ENCODE peak calls at places on chromosomes 3 and 15, in seven cellular contexts. One of them, this sample, is unnamed.

GRCh38 chr3:48222616-48223513 is at the start of gene CAMP:
- DNase-seq in HCT116: no peak
- DNase-seq in body of pancreas: peak
- DNase-seq in ovary: no peak
- DNase-seq in esophagus squamous epithelium: no peak
- DNase-seq in tibial nerve: peak
- DNase-seq in spleen: peak
- DNase-seq in this sample: peak

GRCh38 chr3:133330043-133330442 is 69.8 kb upstream of the BFSP2 start:
- DNase-seq in ovary: no peak
- DNase-seq in tibial nerve: no peak
- DNase-seq in HCT116: no peak
- DNase-seq in spleen: no peak
- DNase-seq in esophagus squamous epithelium: no peak
- DNase-seq in body of pancreas: no peak
- DNase-seq in this sample: no peak

GRCh38 chr3:141797167-141797773 is 34.1 kb downstream of the GRK7 start:
- DNase-seq in spleen: peak
- DNase-seq in ovary: peak
- DNase-seq in HCT116: no peak
- DNase-seq in esophagus squamous epithelium: no peak
- DNase-seq in body of pancreas: peak
- DNase-seq in tibial nerve: peak
- DNase-seq in this sample: peak

GRCh38 chr3:190122198-190122771 is 1.6 kb upstream of the P3H2 start:
- DNase-seq in ovary: no peak
- DNase-seq in tibial nerve: no peak
- DNase-seq in HCT116: no peak
- DNase-seq in esophagus squamous epithelium: no peak
- DNase-seq in spleen: no peak
- DNase-seq in body of pancreas: no peak
- DNase-seq in this sample: no peak

GRCh38 chr3:172562881-172563835 is 39.9 kb upstream of the TNFSF10 start:
- DNase-seq in HCT116: no peak
- DNase-seq in ovary: no peak
- DNase-seq in spleen: no peak
- DNase-seq in tibial nerve: peak
- DNase-seq in body of pancreas: no peak
- DNase-seq in esophagus squamous epithelium: no peak
- DNase-seq in this sample: peak

GRCh38 chr15:64854526-64854925 is 12.8 kb downstream of the PLEKHO2 start:
- DNase-seq in body of pancreas: no peak
- DNase-seq in esophagus squamous epithelium: no peak
- DNase-seq in HCT116: no peak
- DNase-seq in spleen: no peak
- DNase-seq in ovary: no peak
- DNase-seq in tibial nerve: no peak
- DNase-seq in this sample: no peak

GRCh38 chr15:68382286-68383007 is 49.5 kb downstream of the ITGA11 start:
- DNase-seq in tibial nerve: no peak
- DNase-seq in HCT116: no peak
- DNase-seq in body of pancreas: no peak
- DNase-seq in esophagus squamous epithelium: no peak
- DNase-seq in spleen: no peak
- DNase-seq in ovary: no peak
- DNase-seq in this sample: peak

GRCh38 chr15:74957301-74958035 is 896 bp upstream of the RPP25 start:
- DNase-seq in body of pancreas: peak
- DNase-seq in spleen: peak
- DNase-seq in esophagus squamous epithelium: no peak
- DNase-seq in HCT116: no peak
- DNase-seq in ovary: no peak
- DNase-seq in tibial nerve: no peak
- DNase-seq in this sample: no peak

GRCh38 chr3:131795382-131796085 is 239.3 kb downstream of the CPNE4 start:
- DNase-seq in body of pancreas: no peak
- DNase-seq in esophagus squamous epithelium: no peak
- DNase-seq in ovary: no peak
- DNase-seq in HCT116: no peak
- DNase-seq in tibial nerve: peak
- DNase-seq in spleen: no peak
- DNase-seq in this sample: no peak

GRCh38 chr3:138072816-138073215 is 42.6 kb downstream of the DZIP1L start:
- DNase-seq in body of pancreas: no peak
- DNase-seq in tibial nerve: no peak
- DNase-seq in spleen: no peak
- DNase-seq in esophagus squamous epithelium: no peak
- DNase-seq in HCT116: no peak
- DNase-seq in ovary: no peak
- DNase-seq in this sample: no peak

GRCh38 chr15:72222433-72222832 is 8.6 kb downstream of the PKM start:
- DNase-seq in esophagus squamous epithelium: no peak
- DNase-seq in body of pancreas: no peak
- DNase-seq in ovary: no peak
- DNase-seq in HCT116: no peak
- DNase-seq in spleen: no peak
- DNase-seq in tibial nerve: no peak
- DNase-seq in this sample: peak

GRCh38 chr15:60912984-60913697 is 316.0 kb downstream of the RORA start:
- DNase-seq in HCT116: no peak
- DNase-seq in tibial nerve: no peak
- DNase-seq in spleen: no peak
- DNase-seq in ovary: no peak
- DNase-seq in body of pancreas: peak
- DNase-seq in esophagus squamous epithelium: no peak
- DNase-seq in this sample: no peak

GRCh38 chr15:49521802-49522201 is 98.8 kb downstream of the FGF7 start:
- DNase-seq in body of pancreas: no peak
- DNase-seq in tibial nerve: no peak
- DNase-seq in spleen: no peak
- DNase-seq in ovary: no peak
- DNase-seq in HCT116: peak
- DNase-seq in esophagus squamous epithelium: no peak
- DNase-seq in this sample: no peak

GRCh38 chr3:9217784-9218513 is 31.5 kb downstream of the SRGAP3 start:
- DNase-seq in HCT116: no peak
- DNase-seq in tibial nerve: no peak
- DNase-seq in esophagus squamous epithelium: no peak
- DNase-seq in body of pancreas: no peak
- DNase-seq in ovary: no peak
- DNase-seq in spleen: no peak
- DNase-seq in this sample: no peak

GRCh38 chr3:123757281-123757940 is 126.7 kb downstream of the MYLK start:
- DNase-seq in esophagus squamous epithelium: no peak
- DNase-seq in ovary: no peak
- DNase-seq in tibial nerve: peak
- DNase-seq in body of pancreas: no peak
- DNase-seq in spleen: no peak
- DNase-seq in HCT116: no peak
- DNase-seq in this sample: no peak

GRCh38 chr15:70182858-70183695 is 85.4 kb upstream of the TLE3 start:
- DNase-seq in body of pancreas: no peak
- DNase-seq in tibial nerve: no peak
- DNase-seq in spleen: peak
- DNase-seq in esophagus squamous epithelium: no peak
- DNase-seq in ovary: no peak
- DNase-seq in HCT116: no peak
- DNase-seq in this sample: no peak

GRCh38 chr15:74642328-74642723 is 26.7 kb downstream of the CLK3 start:
- DNase-seq in ovary: no peak
- DNase-seq in spleen: no peak
- DNase-seq in tibial nerve: no peak
- DNase-seq in HCT116: no peak
- DNase-seq in body of pancreas: no peak
- DNase-seq in esophagus squamous epithelium: no peak
- DNase-seq in this sample: peak

GRCh38 chr15:22980189-22981136 is at the start of gene CYFIP1:
- DNase-seq in ovary: peak
- DNase-seq in esophagus squamous epithelium: no peak
- DNase-seq in HCT116: peak
- DNase-seq in body of pancreas: peak
- DNase-seq in tibial nerve: peak
- DNase-seq in spleen: peak
- DNase-seq in this sample: peak

GRCh38 chr3:138426211-138426610 is 8.2 kb upstream of the ESYT3 start:
- DNase-seq in HCT116: peak
- DNase-seq in esophagus squamous epithelium: no peak
- DNase-seq in spleen: no peak
- DNase-seq in body of pancreas: no peak
- DNase-seq in ovary: no peak
- DNase-seq in tibial nerve: no peak
- DNase-seq in this sample: no peak

GRCh38 chr15:73530649-73531048 is 87.7 kb downstream of the REC114 start:
- DNase-seq in HCT116: no peak
- DNase-seq in esophagus squamous epithelium: no peak
- DNase-seq in tibial nerve: no peak
- DNase-seq in ovary: no peak
- DNase-seq in body of pancreas: no peak
- DNase-seq in spleen: no peak
- DNase-seq in this sample: no peak

GRCh38 chr3:126551066-126551838 is 7.5 kb downstream of the C3orf22 start:
- DNase-seq in tibial nerve: no peak
- DNase-seq in ovary: no peak
- DNase-seq in spleen: peak
- DNase-seq in esophagus squamous epithelium: no peak
- DNase-seq in HCT116: no peak
- DNase-seq in body of pancreas: no peak
- DNase-seq in this sample: no peak

GRCh38 chr3:149589332-149589731 is 68.5 kb downstream of the WWTR1 start:
- DNase-seq in esophagus squamous epithelium: no peak
- DNase-seq in spleen: no peak
- DNase-seq in ovary: no peak
- DNase-seq in body of pancreas: no peak
- DNase-seq in tibial nerve: no peak
- DNase-seq in HCT116: no peak
- DNase-seq in this sample: no peak

GRCh38 chr3:125055165-125055912 is 458 bp downstream of the HEG1 start:
- DNase-seq in tibial nerve: no peak
- DNase-seq in esophagus squamous epithelium: no peak
- DNase-seq in HCT116: no peak
- DNase-seq in body of pancreas: no peak
- DNase-seq in spleen: peak
- DNase-seq in ovary: peak
- DNase-seq in this sample: no peak

GRCh38 chr3:125052671-125053303 is 3.0 kb downstream of the HEG1 start:
- DNase-seq in spleen: peak
- DNase-seq in body of pancreas: no peak
- DNase-seq in esophagus squamous epithelium: no peak
- DNase-seq in tibial nerve: no peak
- DNase-seq in ovary: no peak
- DNase-seq in HCT116: no peak
- DNase-seq in this sample: no peak

GRCh38 chr3:125053304-125053699 is 2.5 kb downstream of the HEG1 start:
- DNase-seq in spleen: peak
- DNase-seq in esophagus squamous epithelium: no peak
- DNase-seq in body of pancreas: no peak
- DNase-seq in HCT116: no peak
- DNase-seq in tibial nerve: no peak
- DNase-seq in ovary: no peak
- DNase-seq in this sample: no peak

GRCh38 chr3:125055913-125056705 is at the start of gene HEG1:
- DNase-seq in spleen: peak
- DNase-seq in HCT116: no peak
- DNase-seq in esophagus squamous epithelium: peak
- DNase-seq in ovary: peak
- DNase-seq in tibial nerve: peak
- DNase-seq in body of pancreas: peak
- DNase-seq in this sample: peak

GRCh38 chr3:125054436-125055164 is 1.2 kb downstream of the HEG1 start:
- DNase-seq in esophagus squamous epithelium: no peak
- DNase-seq in ovary: no peak
- DNase-seq in tibial nerve: peak
- DNase-seq in HCT116: no peak
- DNase-seq in spleen: peak
- DNase-seq in body of pancreas: no peak
- DNase-seq in this sample: no peak
- TF ChIP-seq POLR2A in esophagus squamous epithelium: no peak
- TF ChIP-seq POLR2A in ovary: peak
- TF ChIP-seq POLR2A in tibial nerve: peak
- TF ChIP-seq POLR2A in HCT116: no peak
- TF ChIP-seq POLR2A in spleen: no peak
- TF ChIP-seq POLR2A in body of pancreas: peak
- TF ChIP-seq POLR2A in this sample: peak

DNA sequence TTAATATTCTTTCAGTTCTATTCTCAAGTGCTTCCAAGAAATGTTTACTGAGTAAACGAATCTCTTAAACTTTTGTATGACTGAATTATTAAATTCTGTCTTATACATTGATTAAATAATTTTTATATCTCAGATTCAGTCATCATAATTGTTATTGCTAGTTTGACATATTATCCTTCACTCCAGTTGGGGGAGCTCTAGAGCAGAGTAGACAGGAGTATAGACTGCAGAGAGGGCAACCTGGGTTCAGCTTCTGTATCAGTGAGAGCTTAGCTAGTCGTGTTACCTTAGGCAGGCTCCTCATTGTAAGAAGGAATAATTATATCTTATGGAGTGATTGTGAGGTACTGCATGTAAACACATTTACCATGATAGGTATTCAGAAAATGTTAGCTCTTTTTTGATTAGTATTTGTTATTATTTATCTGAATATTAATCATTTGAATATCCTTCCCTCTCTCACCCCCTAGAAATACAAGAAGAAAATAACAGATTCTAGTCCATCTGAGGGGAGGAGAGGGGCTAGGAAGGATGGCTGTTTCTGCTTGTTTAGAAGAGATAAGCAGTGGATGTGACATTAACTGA is 31.0 kb upstream of the ZCWPW2 start:
- DNase-seq in spleen: no peak
- DNase-seq in body of pancreas: no peak
- DNase-seq in HCT116: peak
- DNase-seq in tibial nerve: peak
- DNase-seq in esophagus squamous epithelium: no peak
- DNase-seq in ovary: no peak
- DNase-seq in this sample: no peak
- TF ChIP-seq CTCF in spleen: peak
- TF ChIP-seq CTCF in body of pancreas: peak
- TF ChIP-seq CTCF in HCT116: peak
- TF ChIP-seq CTCF in tibial nerve: peak
- TF ChIP-seq CTCF in esophagus squamous epithelium: peak
- TF ChIP-seq CTCF in ovary: peak
- TF ChIP-seq CTCF in this sample: peak

DNA sequence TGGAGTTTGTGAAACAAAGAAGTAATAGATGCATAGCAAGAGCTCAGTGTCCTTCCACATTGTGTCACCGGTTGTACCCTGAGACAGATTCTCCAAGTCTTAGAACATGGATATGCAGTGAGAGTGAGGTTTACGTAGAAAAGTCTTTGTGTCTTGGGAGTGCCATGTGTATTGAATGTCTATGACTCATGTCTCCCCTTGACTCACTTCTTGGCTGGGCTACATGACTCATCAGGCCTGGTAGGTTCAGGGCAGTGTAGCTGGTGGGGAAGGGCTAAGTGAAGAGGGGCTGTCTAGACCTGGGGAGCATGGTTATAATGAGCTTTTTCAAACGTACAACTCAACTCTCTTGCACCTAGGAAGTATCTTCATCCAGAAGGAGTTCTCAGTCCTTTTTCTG is 167.4 kb downstream of the GAP43 start:
- DNase-seq in ovary: no peak
- DNase-seq in tibial nerve: no peak
- DNase-seq in HCT116: peak
- DNase-seq in spleen: no peak
- DNase-seq in body of pancreas: no peak
- DNase-seq in esophagus squamous epithelium: no peak
- DNase-seq in this sample: no peak
- TF ChIP-seq POLR2A in ovary: no peak
- TF ChIP-seq POLR2A in tibial nerve: no peak
- TF ChIP-seq POLR2A in HCT116: no peak
- TF ChIP-seq POLR2A in spleen: no peak
- TF ChIP-seq POLR2A in body of pancreas: no peak
- TF ChIP-seq POLR2A in esophagus squamous epithelium: no peak
- TF ChIP-seq POLR2A in this sample: no peak

GRCh38 chr15:77685082-77685815 is 52.5 kb upstream of the LINGO1 start:
- DNase-seq in esophagus squamous epithelium: no peak
- DNase-seq in HCT116: no peak
- DNase-seq in spleen: no peak
- DNase-seq in ovary: no peak
- DNase-seq in tibial nerve: no peak
- DNase-seq in body of pancreas: no peak
- DNase-seq in this sample: no peak
- TF ChIP-seq CTCF in esophagus squamous epithelium: no peak
- TF ChIP-seq CTCF in HCT116: no peak
- TF ChIP-seq CTCF in spleen: no peak
- TF ChIP-seq CTCF in ovary: no peak
- TF ChIP-seq CTCF in tibial nerve: no peak
- TF ChIP-seq CTCF in body of pancreas: no peak
- TF ChIP-seq CTCF in this sample: no peak